ENCODE peak calls at places on chromosomes 13 and 19, in five cellular contexts. Q is A549, E is tibial nerve, O is stomach, Z is transverse colon. A is an unnamed sample. For H3K9me3, the result is how much of the 10 kb centered on the place peaks cover.

GRCh38 chr19:49758292-49758691 is 4.8 kb downstream of the TSKS start:
- DNase-seq in Q (no peak), E (no peak), O (no peak), Z (no peak), A (peak)

GRCh38 chr19:39590265-39590664 is 12.1 kb upstream of the LGALS13 start:
- DNase-seq in Q (no peak), E (no peak), O (no peak), Z (no peak), A (no peak)

GRCh38 chr19:2602391-2603181 is 99.9 kb downstream of the GNG7 start:
- DNase-seq in Q (no peak), E (peak), O (peak), Z (peak), A (peak)

GRCh38 chr19:46602392-46603194 is 1.5 kb downstream of the CALM3 start:
- DNase-seq in Q (no peak), E (no peak), O (no peak), Z (no peak), A (peak)

GRCh38 chr13:32472194-32472621 is 44.3 kb upstream of the N4BP2L1 start:
- DNase-seq in Q (no peak), E (no peak), O (no peak), Z (no peak), A (no peak)

GRCh38 chr13:99425485-99426341 is 75.6 kb upstream of the TM9SF2 start:
- DNase-seq in Q (no peak), E (no peak), O (peak), Z (peak), A (no peak)

GRCh38 chr13:101390461-101390860 is 25.8 kb downstream of the NALCN start:
- DNase-seq in Q (no peak), E (no peak), O (no peak), Z (no peak), A (no peak)

GRCh38 chr19:5114713-5115112 is 145.8 kb downstream of the KDM4B start:
- DNase-seq in Q (no peak), E (no peak), O (peak), Z (no peak), A (no peak)

GRCh38 chr19:41957838-41958366 is 1.2 kb downstream of the RABAC1 start:
- DNase-seq in Q (peak), E (peak), O (peak), Z (peak), A (peak)

GRCh38 chr13:33519561-33520479 is 234.3 kb upstream of the STARD13 start:
- DNase-seq in Q (no peak), E (no peak), O (no peak), Z (no peak), A (no peak)

GRCh38 chr13:105030851-105031250 is 1504.6 kb downstream of the EFNB2 start:
- DNase-seq in Q (no peak), E (no peak), O (no peak), Z (no peak), A (no peak)

GRCh38 chr19:28213476-28214082 is 999.4 kb downstream of the UQCRFS1 start:
- DNase-seq in Q (peak), E (no peak), O (no peak), Z (no peak), A (no peak)

GRCh38 chr13:101415358-101416174 is 742 bp downstream of the NALCN start:
- DNase-seq in Q (peak), E (no peak), O (no peak), Z (no peak), A (no peak)

GRCh38 chr19:4717191-4717965 is 6.3 kb downstream of the DPP9 start:
- DNase-seq in Q (peak), E (peak), O (no peak), Z (no peak), A (no peak)

GRCh38 chr19:13162749-13163608 is 12.8 kb downstream of the IER2 start:
- DNase-seq in Q (peak), E (peak), O (peak), Z (peak), A (peak)

GRCh38 chr13:102847272-102848234 is 1.7 kb downstream of the ERCC5 start:
- DNase-seq in Q (peak), E (no peak), O (no peak), Z (no peak), A (no peak)

GRCh38 chr13:83265279-83265678 is 617.0 kb downstream of the SLITRK1 start:
- DNase-seq in Q (no peak), E (no peak), O (no peak), Z (no peak), A (no peak)

GRCh38 chr13:40984670-40985366 is 34.3 kb downstream of the ELF1 start:
- DNase-seq in Q (no peak), E (no peak), O (no peak), Z (no peak), A (no peak)

GRCh38 chr13:86464193-86464592 is 665.0 kb upstream of the SLITRK6 start:
- DNase-seq in Q (peak), E (no peak), O (no peak), Z (no peak), A (no peak)

GRCh38 chr19:54707932-54708331 is 16.3 kb upstream of the KIR3DL3 start:
- DNase-seq in Q (no peak), E (no peak), O (no peak), Z (peak), A (no peak)
- H3K9me3 ChIP-seq in Q (under half), E (under half), O (under half), Z (under half), A (under half)

GRCh38 chr13:21046203-21046602 is 15.2 kb downstream of the LATS2 start:
- DNase-seq in Q (no peak), E (no peak), O (no peak), Z (no peak), A (no peak)
- TF ChIP-seq EP300 in Q (no peak), E (no peak), O (no peak), Z (no peak), A (no peak)

GRCh38 chr19:54668353-54668752 is 5.6 kb downstream of the LILRB4 start:
- DNase-seq in Q (no peak), E (no peak), O (no peak), Z (no peak), A (no peak)
- H3K9me3 ChIP-seq in Q (under half), E (under half), O (under half), Z (under half), A (under half)

DNA sequence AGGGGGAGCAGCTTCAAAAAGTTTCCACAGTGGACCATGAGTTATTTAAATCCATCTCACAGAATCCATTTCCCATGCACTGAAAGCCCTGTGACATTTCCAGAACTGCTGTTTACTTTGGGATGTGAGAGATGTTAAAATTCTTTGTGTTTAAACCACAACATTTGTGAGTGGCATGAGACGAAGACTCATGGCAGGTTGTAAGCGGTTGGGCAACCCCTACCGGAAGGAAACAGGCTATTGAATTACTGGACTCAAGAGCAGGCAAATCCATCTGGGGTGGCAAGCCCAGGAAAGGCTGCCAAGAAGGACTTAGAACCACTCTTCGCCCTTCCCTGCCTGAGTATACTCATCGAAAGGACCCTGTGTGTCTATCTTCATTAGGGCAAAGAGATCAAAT is 22.3 kb upstream of the CLDN10 start:
- DNase-seq in Q (peak), E (no peak), O (no peak), Z (no peak), A (no peak)
- TF ChIP-seq EP300 in Q (no peak), E (no peak), O (no peak), Z (no peak), A (no peak)

DNA sequence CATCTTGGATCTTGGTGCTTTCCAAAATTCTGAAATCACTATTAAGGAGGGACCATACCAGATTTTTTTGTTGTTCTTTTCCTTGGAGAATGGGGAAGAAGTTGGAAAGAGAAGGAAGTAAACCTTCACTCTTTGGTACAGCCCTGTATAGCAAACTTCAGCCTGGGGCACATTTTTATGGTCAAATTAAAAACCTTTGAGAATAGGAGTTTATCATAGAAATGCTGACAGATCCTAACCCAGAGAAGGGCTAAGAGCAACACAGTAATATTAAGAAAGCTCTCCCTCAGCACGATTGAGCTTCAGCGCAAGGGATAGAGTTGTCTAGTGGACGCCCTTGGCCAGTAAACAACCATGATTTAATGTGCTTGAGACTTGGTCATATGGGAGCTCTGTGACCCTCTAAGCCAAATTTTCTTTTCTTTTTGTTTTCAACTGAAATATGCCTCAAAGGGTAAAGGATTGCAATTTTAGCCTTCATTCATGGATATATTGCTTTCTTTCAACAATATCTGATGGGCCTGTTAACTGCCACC is 294.3 kb upstream of the MAB21L1 start:
- DNase-seq in Q (no peak), E (no peak), O (no peak), Z (no peak), A (no peak)
- H3K9me3 ChIP-seq in Q (under half), E (under half), O (under half), Z (under half), A (under half)

A was measured in ovary.